ENCODE peak calls at places on chromosomes 3 and 15, in nine cellular contexts. I is OCI-LY7; P is astrocyte of the spinal cord; M is SJSA1; G is cardiac fibroblast; B is upper lobe of right lung; F is uterus; R is IMR-90; S is CD4-positive, CD25-positive, alpha-beta regulatory T cell. H is an unnamed sample.

GRCh38 chr15:81411056-81411455 is 37.0 kb upstream of the TMC3 start:
- DNase-seq in M (no peak), B (no peak), F (no peak), I (no peak), P (no peak), R (no peak), G (no peak), S (no peak), H (no peak)

GRCh38 chr3:177443469-177443868 is 246.2 kb upstream of the TBL1XR1 start:
- DNase-seq in M (peak; percentile 51), G (peak; percentile 66), R (peak; percentile 39), F (no peak), P (peak; percentile 37), B (no peak), S (no peak), I (no peak), H (no peak)

GRCh38 chr3:78029775-78030174 is 989.9 kb downstream of the ROBO2 start:
- DNase-seq in G (no peak), P (no peak), S (no peak), F (no peak), B (peak; percentile 60), R (no peak), M (no peak), I (no peak), H (no peak)

GRCh38 chr3:20305647-20306046 is 119.6 kb upstream of the SGO1 start:
- DNase-seq in P (no peak), I (no peak), B (no peak), G (no peak), F (no peak), M (no peak), R (no peak), S (no peak), H (no peak)

GRCh38 chr3:2096196-2096595 is 2.5 kb upstream of the CNTN4 start:
- DNase-seq in S (no peak), I (no peak), F (no peak), R (no peak), P (no peak), B (no peak), M (no peak), G (no peak), H (no peak)

GRCh38 chr3:32820971-32821685 is 3.3 kb downstream of the TRIM71 start:
- DNase-seq in F (no peak), P (no peak), R (no peak), I (no peak), S (no peak), B (no peak), G (no peak), M (no peak), H (no peak)

GRCh38 chr15:88266170-88266569 is 9.6 kb upstream of the NTRK3 start:
- DNase-seq in R (no peak), G (no peak), S (no peak), B (no peak), P (no peak), I (no peak), M (no peak), F (no peak), H (no peak)

GRCh38 chr3:156898296-156898880 is 72.2 kb downstream of the LEKR1 start:
- DNase-seq in G (no peak), B (no peak), P (no peak), F (no peak), I (no peak), S (no peak), M (peak; percentile 60), R (no peak), H (no peak)

GRCh38 chr3:187291512-187292132 is at the start of gene MASP1:
- DNase-seq in M (peak; percentile 8), I (no peak), S (no peak), R (peak; percentile 38), P (peak; percentile 15), F (peak; percentile 51), B (no peak), G (peak; percentile 12), H (no peak)

GRCh38 chr3:100992086-100993033 is 861 bp downstream of the ABI3BP start:
- DNase-seq in I (no peak), F (no peak), S (no peak), P (peak; percentile 48), M (peak; percentile 34), G (peak; percentile 69), R (peak; percentile 55), B (no peak), H (peak; percentile 34)

GRCh38 chr15:90531147-90531546 is 1.4 kb downstream of the CRTC3 start:
- DNase-seq in P (no peak), S (no peak), F (no peak), B (no peak), G (peak; percentile 14), I (no peak), R (no peak), M (no peak), H (no peak)

GRCh38 chr3:61452536-61452991 is 108.8 kb upstream of the PTPRG start:
- DNase-seq in M (peak; percentile 29), S (no peak), G (peak; percentile 26), F (no peak), R (peak; percentile 44), B (no peak), I (no peak), P (no peak), H (no peak)

GRCh38 chr3:43960448-43960840 is 269.7 kb downstream of the ABHD5 start:
- DNase-seq in M (no peak), G (no peak), P (peak; percentile 33), I (no peak), F (no peak), S (no peak), R (no peak), B (no peak), H (no peak)

GRCh38 chr3:53629396-53629711 is 134.9 kb downstream of the CACNA1D start:
- DNase-seq in G (no peak), M (no peak), P (no peak), F (no peak), I (no peak), B (no peak), S (no peak), R (no peak), H (no peak)

GRCh38 chr15:34233614-34234013 is 8.8 kb downstream of the EMC4 start:
- DNase-seq in F (no peak), R (no peak), S (no peak), M (no peak), I (no peak), B (no peak), G (no peak), P (no peak), H (no peak)

GRCh38 chr3:185764168-185764988 is 60.5 kb downstream of the IGF2BP2 start:
- DNase-seq in G (peak; percentile 65), P (no peak), I (no peak), M (peak; percentile 20), F (no peak), S (no peak), R (peak; percentile 54), B (no peak), H (peak; percentile 43)

DNA sequence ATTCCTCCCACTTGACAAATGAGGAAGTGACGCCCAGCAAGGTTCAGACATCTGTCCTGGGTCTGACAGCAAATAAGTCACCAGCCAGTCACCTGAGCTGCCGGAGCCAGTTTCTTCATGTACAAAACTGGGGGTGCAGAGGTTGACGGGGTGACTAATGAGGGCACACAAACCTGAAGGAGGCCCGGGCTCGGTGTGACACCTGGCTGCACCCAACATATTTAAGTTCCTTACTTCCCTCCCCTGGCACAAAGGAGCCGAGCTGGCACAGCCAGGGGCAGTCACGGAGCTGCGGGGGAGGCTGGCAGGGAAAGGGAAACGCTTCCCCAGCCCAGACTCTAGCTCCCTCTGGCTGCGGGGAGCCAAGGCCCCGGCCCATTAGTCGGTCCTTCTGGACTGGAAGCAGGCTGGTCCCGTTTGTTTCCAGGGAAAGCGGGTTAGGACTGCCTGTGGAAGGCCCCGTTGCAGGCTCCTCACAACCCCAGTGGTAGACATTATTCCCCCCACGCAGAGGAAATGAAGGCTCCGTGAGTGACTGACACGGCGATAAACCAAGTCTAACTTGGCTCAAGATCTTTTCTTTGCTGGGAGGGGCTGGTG is 2.3 kb downstream of the FBXL22 start:
- DNase-seq in R (no peak), M (peak; percentile 21), B (peak; percentile 89), P (peak; percentile 32), F (peak; percentile 67), G (peak; percentile 66), I (peak; percentile 53), S (peak; percentile 27), H (peak; percentile 69)
- H3K4me3 ChIP-seq in R (no peak overlapping the region), M (no peak overlapping the region), B (peak overlapping the region; percentile 60), P (no peak overlapping the region), F (peak overlapping the region; percentile 46), G (peak overlapping the region; percentile 68), I (no peak overlapping the region), S (peak overlapping the region; percentile 66), H (peak overlapping the region; percentile 72)

DNA sequence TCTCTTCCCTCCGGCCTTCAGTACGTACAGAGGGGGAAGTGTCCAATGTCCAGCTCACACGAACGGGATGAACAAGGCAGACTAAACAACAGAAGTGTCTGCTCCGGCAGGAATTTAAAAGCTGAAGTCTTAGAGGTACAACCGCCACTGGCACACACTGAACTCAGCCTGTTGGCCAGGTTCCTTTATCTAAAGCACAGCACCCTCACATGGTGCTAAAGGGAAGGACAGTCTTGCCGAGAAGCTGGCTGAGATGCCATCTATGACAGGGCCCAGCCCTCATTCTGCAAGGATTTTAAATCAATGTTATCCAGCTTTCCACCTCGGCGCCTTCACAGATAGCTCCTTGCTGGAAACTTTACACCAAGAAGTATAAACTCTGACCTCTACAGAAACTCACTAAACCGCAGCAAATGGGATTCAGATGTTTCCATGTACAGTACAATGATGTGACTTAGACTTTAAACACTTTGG is 2.8 kb downstream of the ADAMTS17 start:
- DNase-seq in I (peak; percentile 62), B (no peak), R (peak; percentile 24), S (peak; percentile 69), M (no peak), F (peak; percentile 64), G (peak; percentile 88), P (peak; percentile 81), H (peak; percentile 25)
- H3K4me3 ChIP-seq in I (no peak overlapping the region), B (no peak overlapping the region), R (no peak overlapping the region), S (no peak overlapping the region), M (no peak overlapping the region), F (no peak overlapping the region), G (no peak overlapping the region), P (no peak overlapping the region), H (no peak overlapping the region)

DNA sequence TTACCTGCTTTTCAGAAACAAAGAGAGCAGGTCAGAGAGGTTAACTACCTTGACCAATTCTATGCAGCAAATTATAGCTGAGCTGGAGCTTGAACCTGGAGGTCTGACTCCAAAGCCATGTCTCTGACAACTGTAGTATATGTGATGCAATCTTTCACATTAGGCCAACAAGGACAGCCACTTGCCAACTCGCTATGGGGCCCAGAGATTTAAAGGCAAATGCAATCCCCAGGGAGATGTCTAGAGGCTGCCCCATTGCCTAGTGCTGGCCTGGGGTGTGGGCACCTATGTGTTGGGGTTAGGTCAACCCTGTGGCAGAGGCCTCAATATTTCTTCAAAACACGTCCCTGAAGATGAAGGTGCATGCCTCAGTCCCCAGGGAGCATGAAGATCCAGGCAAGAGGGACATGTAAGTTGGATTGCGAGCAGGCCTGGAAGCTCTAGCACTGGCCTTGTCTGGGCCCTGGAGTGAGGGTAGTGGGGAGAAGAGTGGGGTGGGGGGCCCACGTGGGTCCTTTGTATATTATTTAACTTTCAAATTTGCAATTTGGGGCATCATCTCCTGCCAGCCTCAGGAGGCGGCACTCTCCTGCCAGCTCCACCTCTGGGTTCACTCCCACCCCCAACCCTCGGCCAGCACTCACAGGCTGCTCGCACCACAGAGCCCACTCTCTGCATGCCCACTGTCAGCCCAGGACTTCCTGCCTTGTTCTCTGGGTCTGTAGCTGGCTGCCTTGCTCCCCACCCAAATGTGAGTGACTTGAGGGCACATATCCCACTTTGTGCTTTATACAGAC is 64.3 kb downstream of the SLC12A8 start:
- DNase-seq in I (no peak), S (no peak), R (no peak), F (no peak), P (no peak), G (no peak), B (no peak), M (no peak), H (no peak)
- H3K4me3 ChIP-seq in I (no peak overlapping the region), S (no peak overlapping the region), R (no peak overlapping the region), F (no peak overlapping the region), P (no peak overlapping the region), G (no peak overlapping the region), B (no peak overlapping the region), M (no peak overlapping the region), H (no peak overlapping the region)

GRCh38 chr3:9730747-9731205 is 759 bp upstream of the BRPF1 start:
- DNase-seq in S (no peak), I (no peak), F (no peak), P (no peak), R (no peak), B (no peak), M (peak; percentile 79), G (no peak), H (no peak)
- H3K4me3 ChIP-seq in S (peak overlapping the region; percentile 83), I (peak overlapping the region; percentile 96), F (peak overlapping the region; percentile 95), P (peak overlapping the region; percentile 43), R (peak overlapping the region; percentile 38), B (peak overlapping the region; percentile 78), M (peak overlapping the region; percentile 95), G (peak overlapping the region; percentile 48), H (peak overlapping the region; percentile 81)

H was measured in GM12865.